ENCODE peak calls at places on chromosomes 1 and 21, in seven cellular contexts. S is kidney epithelial cell, T is epithelial cell of esophagus, M is AG09309, K is IMR-90, V is A549, Y is tibial artery. H is an unnamed sample.

GRCh38 chr1:11963622-11964021 is 16.6 kb upstream of the MFN2 start:
- DNase-seq in M (no peak), K (no peak), T (no peak), Y (no peak), V (no peak), S (no peak), H (no peak)

GRCh38 chr1:219999821-220000220 is 46.5 kb downstream of the EPRS1 start:
- DNase-seq in K (no peak), T (no peak), S (no peak), Y (no peak), V (no peak), M (no peak), H (no peak)

GRCh38 chr1:115166531-115167091 is 77.3 kb upstream of the TSPAN2 start:
- DNase-seq in T (peak), M (no peak), K (peak), S (no peak), V (no peak), Y (no peak), H (no peak)

GRCh38 chr1:88877382-88877825 is 14.0 kb downstream of the GTF2B start:
- DNase-seq in V (no peak), T (peak), S (no peak), Y (no peak), K (peak), M (no peak), H (no peak)

GRCh38 chr1:235617808-235618207 is 31.8 kb downstream of the GNG4 start:
- DNase-seq in Y (no peak), V (no peak), S (no peak), M (peak), T (peak), K (peak), H (peak)

GRCh38 chr1:60898413-60898812 is 183.9 kb upstream of the NFIA start:
- DNase-seq in K (no peak), S (no peak), T (no peak), Y (no peak), V (no peak), M (no peak), H (no peak)

GRCh38 chr1:116514708-116515525 is 55.9 kb downstream of the CD58 start:
- DNase-seq in K (no peak), Y (no peak), M (peak), T (peak), V (no peak), S (peak), H (no peak)

GRCh38 chr1:116997666-116998065 is 3.9 kb upstream of the CD101 start:
- DNase-seq in V (no peak), Y (no peak), K (no peak), S (no peak), T (no peak), M (no peak), H (no peak)

GRCh38 chr1:35192853-35193664 is at the start of gene SFPQ:
- DNase-seq in K (peak), M (peak), T (peak), S (peak), Y (peak), V (peak), H (peak)

GRCh38 chr1:44719318-44719717 is 11.7 kb downstream of the RNU5D-1 start:
- DNase-seq in T (no peak), K (no peak), Y (no peak), S (no peak), M (no peak), V (no peak), H (no peak)

GRCh38 chr1:179550753-179551682 is 24.7 kb downstream of the NPHS2 start:
- DNase-seq in S (no peak), V (no peak), K (peak), M (peak), Y (no peak), T (peak), H (peak)

GRCh38 chr1:188782220-188782841 is 1695.3 kb downstream of the BRINP3 start:
- DNase-seq in V (peak), Y (no peak), K (peak), T (peak), M (no peak), S (peak), H (peak)

GRCh38 chr1:37930246-37931142 is 16.4 kb downstream of the INPP5B start:
- DNase-seq in V (no peak), M (no peak), Y (no peak), T (peak), K (peak), S (no peak), H (no peak)

GRCh38 chr1:180237850-180238476 is 7.9 kb downstream of the LHX4 start:
- DNase-seq in M (no peak), V (no peak), K (no peak), T (no peak), Y (no peak), S (no peak), H (no peak)

GRCh38 chr1:114490235-114490634 is 20.8 kb downstream of the TRIM33 start:
- DNase-seq in S (no peak), Y (no peak), K (no peak), T (no peak), M (no peak), V (no peak), H (no peak)

GRCh38 chr1:232764458-232765231 is 40.6 kb upstream of the MAP10 start:
- DNase-seq in Y (no peak), K (no peak), V (no peak), T (no peak), M (no peak), S (peak), H (no peak)

GRCh38 chr1:25544819-25545218 is 1.4 kb downstream of the LDLRAP1 start:
- DNase-seq in V (no peak), K (no peak), Y (peak), M (no peak), T (peak), S (no peak), H (no peak)

GRCh38 chr1:203126866-203127671 is 457 bp upstream of the ADORA1 start:
- DNase-seq in V (no peak), M (no peak), K (peak), S (no peak), T (no peak), Y (peak), H (no peak)

GRCh38 chr1:10378071-10378841 is 20.6 kb upstream of the PGD start:
- DNase-seq in S (no peak), M (no peak), T (peak), Y (no peak), K (peak), V (peak), H (peak)

GRCh38 chr1:44784094-44785026 is 3.6 kb downstream of the BEST4 start:
- DNase-seq in Y (no peak), S (no peak), V (no peak), T (peak), M (no peak), K (no peak), H (no peak)

GRCh38 chr1:168099314-168099920 is 37.3 kb downstream of the GPR161 start:
- DNase-seq in K (no peak), Y (no peak), T (no peak), M (no peak), V (no peak), S (no peak), H (no peak)

GRCh38 chr21:39120876-39121599 is 62.2 kb downstream of the PSMG1 start:
- DNase-seq in V (no peak), K (no peak), T (no peak), S (no peak), M (no peak), Y (no peak), H (no peak)

GRCh38 chr1:222404710-222405109 is 143.2 kb downstream of the HHIPL2 start:
- DNase-seq in Y (no peak), M (no peak), V (no peak), T (no peak), S (no peak), K (no peak), H (no peak)
- H3K4me3 ChIP-seq in Y (no peak), M (no peak), V (peak), T (no peak), S (no peak), K (no peak), H (no peak)

GRCh38 chr1:81558291-81559076 is 242.2 kb upstream of the ADGRL2 start:
- DNase-seq in S (no peak), M (no peak), Y (no peak), V (no peak), T (peak), K (no peak), H (no peak)

GRCh38 chr1:81562934-81563333 is 237.8 kb upstream of the ADGRL2 start:
- DNase-seq in M (no peak), V (no peak), K (no peak), Y (no peak), T (no peak), S (no peak), H (no peak)

GRCh38 chr1:81560629-81561028 is 240.1 kb upstream of the ADGRL2 start:
- DNase-seq in M (no peak), V (no peak), K (no peak), T (no peak), Y (no peak), S (no peak), H (no peak)

GRCh38 chr1:81556968-81557367 is 243.8 kb upstream of the ADGRL2 start:
- DNase-seq in K (no peak), M (no peak), V (no peak), T (no peak), S (no peak), Y (no peak), H (no peak)

GRCh38 chr1:81559662-81560350 is 240.9 kb upstream of the ADGRL2 start:
- DNase-seq in K (no peak), V (no peak), S (no peak), Y (no peak), M (no peak), T (peak), H (no peak)
- TF ChIP-seq CTCF in K (no peak), V (peak), S (no peak), Y (no peak), M (peak), T (peak), H (peak)

DNA sequence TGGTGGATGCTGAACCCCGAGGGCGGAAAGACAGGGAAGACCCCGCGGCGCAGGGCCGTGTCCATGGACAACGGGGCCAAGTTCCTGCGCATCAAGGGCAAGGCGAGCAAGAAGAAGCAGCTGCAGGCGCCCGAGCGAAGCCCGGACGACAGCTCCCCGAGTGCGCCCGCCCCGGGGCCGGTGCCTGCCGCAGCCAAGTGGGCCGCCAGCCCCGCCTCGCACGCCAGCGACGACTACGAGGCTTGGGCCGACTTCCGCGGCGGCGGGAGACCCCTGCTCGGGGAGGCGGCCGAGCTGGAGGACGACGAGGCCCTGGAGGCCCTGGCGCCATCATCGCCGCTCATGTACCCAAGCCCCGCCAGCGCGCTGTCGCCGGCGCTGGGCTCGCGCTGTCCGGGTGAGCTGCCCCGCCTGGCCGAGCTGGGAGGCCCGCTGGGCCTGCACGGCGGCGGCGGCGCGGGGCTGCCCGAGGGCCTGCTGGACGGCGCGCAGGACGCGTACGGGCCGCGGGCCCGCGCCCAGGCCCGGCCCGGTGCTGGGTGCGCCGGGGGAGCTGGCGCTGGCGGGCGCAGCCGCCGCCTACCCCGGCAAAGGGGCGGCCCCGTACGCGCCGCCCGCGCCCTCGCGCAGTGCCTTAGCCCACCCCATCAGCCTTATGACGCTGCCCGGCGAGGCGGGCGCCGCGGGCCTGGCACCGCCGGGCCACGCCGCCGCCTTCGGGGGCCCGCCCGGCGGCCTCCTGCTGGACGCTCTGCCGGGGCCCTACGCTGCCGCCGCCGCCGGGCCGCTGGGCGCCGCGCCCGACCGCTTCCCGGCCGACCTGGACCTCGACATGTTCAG is 20.7 kb downstream of the FOXO6 start:
- DNase-seq in Y (peak), V (peak), M (peak), K (no peak), S (no peak), T (peak), H (no peak)
- H3K4me3 ChIP-seq in Y (peak), V (peak), M (peak), K (peak), S (peak), T (peak), H (peak)

GRCh38 chr1:70142120-70142519 is 63.3 kb downstream of the LRRC40 start:
- DNase-seq in S (no peak), V (no peak), Y (no peak), M (no peak), T (no peak), K (peak), H (no peak)
- TF ChIP-seq CTCF in S (no peak), V (no peak), Y (peak), M (peak), T (peak), K (peak), H (peak)

DNA sequence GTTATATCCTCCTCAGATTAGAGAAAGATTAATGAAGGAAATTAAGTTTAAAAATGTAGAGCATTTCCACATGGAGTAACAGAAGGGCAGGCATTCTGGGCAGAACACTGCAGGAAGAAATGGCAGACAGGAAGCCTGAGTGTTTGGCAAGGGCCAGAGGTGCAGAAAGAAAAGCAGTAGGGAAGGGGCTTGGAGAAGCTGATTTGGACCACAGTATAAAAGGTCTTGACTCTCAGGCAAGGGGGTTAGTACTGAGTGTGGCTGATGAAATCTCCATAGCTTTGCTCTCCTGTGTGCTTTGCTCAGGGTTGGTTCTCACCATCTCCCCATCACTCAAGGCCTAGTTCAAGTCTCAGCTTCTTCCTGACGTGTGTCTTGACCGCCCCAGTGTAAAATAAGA is 80.2 kb downstream of the SLC45A1 start:
- DNase-seq in S (no peak), K (no peak), T (no peak), M (no peak), Y (no peak), V (no peak), H (no peak)
- H3K4me3 ChIP-seq in S (no peak), K (no peak), T (no peak), M (no peak), Y (no peak), V (no peak), H (no peak)

GRCh38 chr1:21539933-21540332 is 30.7 kb downstream of the ALPL start:
- DNase-seq in M (no peak), V (peak), T (peak), K (no peak), Y (no peak), S (no peak), H (no peak)
- TF ChIP-seq CTCF in M (peak), V (no peak), T (peak), K (peak), Y (no peak), S (peak), H (peak)

DNA sequence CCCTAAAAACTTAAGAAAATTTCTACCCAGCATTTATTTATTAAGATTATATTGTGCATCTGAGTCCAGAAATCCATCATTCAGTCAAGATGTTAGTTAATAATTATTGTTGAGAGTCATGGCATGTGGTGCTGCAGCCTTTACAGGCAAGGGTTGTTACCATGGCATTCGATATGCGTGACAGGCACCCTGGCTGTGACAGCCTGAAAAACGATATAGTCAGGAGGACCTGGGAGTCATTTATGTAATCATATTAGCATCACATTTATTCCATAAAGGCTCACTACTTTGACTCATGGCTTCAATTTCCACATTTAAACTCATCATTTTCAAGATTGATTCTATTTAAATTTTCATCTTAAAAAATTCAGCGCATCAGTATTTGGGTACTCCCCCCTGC is 68.0 kb downstream of the CACHD1 start:
- DNase-seq in Y (no peak), S (no peak), V (no peak), M (no peak), K (no peak), T (no peak), H (no peak)
- H3K4me3 ChIP-seq in Y (no peak), S (no peak), V (no peak), M (no peak), K (no peak), T (no peak), H (no peak)

DNA sequence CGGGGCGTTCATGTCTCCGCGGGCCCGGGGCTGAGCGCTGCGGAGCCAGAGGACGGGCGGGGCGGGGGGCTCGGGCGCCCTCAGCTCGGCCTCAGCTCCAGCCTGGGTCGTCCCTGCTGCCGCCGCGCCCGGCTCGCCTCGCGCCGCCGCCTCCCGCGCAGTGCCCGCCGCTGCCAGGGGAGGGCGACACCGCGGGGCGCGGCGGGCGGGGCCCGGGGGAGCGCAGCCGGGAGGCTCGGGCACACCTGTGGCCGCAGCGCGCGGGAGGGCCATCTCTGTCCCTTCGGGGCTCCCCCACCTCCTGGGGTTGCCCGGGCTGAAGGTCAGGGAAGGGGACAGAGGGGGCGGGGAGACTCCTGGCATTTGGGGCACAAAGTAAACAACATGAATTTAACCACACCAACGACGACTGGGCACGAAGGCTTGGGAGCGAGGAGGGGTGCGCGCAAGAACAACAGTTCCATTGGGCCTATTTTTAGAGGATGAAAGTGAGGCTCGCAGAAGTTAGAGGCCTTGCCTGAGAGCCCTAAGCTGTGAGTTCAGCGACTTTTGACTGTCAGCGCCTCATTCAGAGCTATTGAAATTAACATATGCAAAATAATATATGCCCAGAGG is at the start of gene FAM131C:
- DNase-seq in T (peak), V (peak), Y (no peak), S (no peak), M (no peak), K (no peak), H (no peak)
- TF ChIP-seq CTCF in T (peak), V (peak), Y (peak), S (no peak), M (peak), K (peak), H (peak)

H was measured in AG04450.